ENCODE peak calls at places on chromosomes 6 and 20, in four cellular contexts. One of them, this sample, is unnamed.

GRCh38 chr6:16576391-16577368 is 184.6 kb downstream of the ATXN1 start:
- DNase-seq in foreskin fibroblast: no peak
- DNase-seq in GM10248: peak
- DNase-seq in Peyer's patch: no peak
- DNase-seq in this sample: no peak

GRCh38 chr20:17969884-17970409 is 1.1 kb downstream of the MGME1 start:
- DNase-seq in Peyer's patch: peak
- DNase-seq in foreskin fibroblast: peak
- DNase-seq in GM10248: peak
- DNase-seq in this sample: peak

GRCh38 chr6:168636147-168636982 is 195.4 kb downstream of the SMOC2 start:
- DNase-seq in GM10248: no peak
- DNase-seq in foreskin fibroblast: no peak
- DNase-seq in Peyer's patch: no peak
- DNase-seq in this sample: no peak

GRCh38 chr6:45642331-45643126 is 264.8 kb upstream of the SUPT3H start:
- DNase-seq in GM10248: no peak
- DNase-seq in Peyer's patch: no peak
- DNase-seq in foreskin fibroblast: no peak
- DNase-seq in this sample: no peak

GRCh38 chr6:82735790-82736189 is 329.9 kb downstream of the UBE3D start:
- DNase-seq in GM10248: no peak
- DNase-seq in Peyer's patch: no peak
- DNase-seq in foreskin fibroblast: no peak
- DNase-seq in this sample: no peak

GRCh38 chr20:32296412-32296811 is 19.0 kb downstream of the KIF3B start:
- DNase-seq in foreskin fibroblast: no peak
- DNase-seq in Peyer's patch: no peak
- DNase-seq in GM10248: no peak
- DNase-seq in this sample: no peak

GRCh38 chr6:75791881-75792280 is 42.8 kb downstream of the MYO6 start:
- DNase-seq in foreskin fibroblast: peak
- DNase-seq in GM10248: no peak
- DNase-seq in Peyer's patch: no peak
- DNase-seq in this sample: no peak

GRCh38 chr6:159213401-159213800 is 44.2 kb downstream of the FNDC1 start:
- DNase-seq in GM10248: no peak
- DNase-seq in Peyer's patch: no peak
- DNase-seq in foreskin fibroblast: peak
- DNase-seq in this sample: no peak

GRCh38 chr6:75210885-75211739 is 5.3 kb upstream of the COL12A1 start:
- DNase-seq in Peyer's patch: peak
- DNase-seq in GM10248: peak
- DNase-seq in foreskin fibroblast: peak
- DNase-seq in this sample: no peak

GRCh38 chr6:118586741-118587485 is 38.8 kb downstream of the PLN start:
- DNase-seq in Peyer's patch: no peak
- DNase-seq in foreskin fibroblast: no peak
- DNase-seq in GM10248: no peak
- DNase-seq in this sample: no peak

GRCh38 chr6:152380351-152380767 is 256.8 kb downstream of the SYNE1 start:
- DNase-seq in foreskin fibroblast: peak
- DNase-seq in GM10248: no peak
- DNase-seq in Peyer's patch: no peak
- DNase-seq in this sample: no peak

GRCh38 chr6:398558-399078 is 7.1 kb downstream of the IRF4 start:
- DNase-seq in foreskin fibroblast: no peak
- DNase-seq in GM10248: no peak
- DNase-seq in Peyer's patch: no peak
- DNase-seq in this sample: no peak

GRCh38 chr6:86306210-86306609 is 631.1 kb upstream of the HTR1E start:
- DNase-seq in GM10248: no peak
- DNase-seq in foreskin fibroblast: no peak
- DNase-seq in Peyer's patch: no peak
- DNase-seq in this sample: no peak

GRCh38 chr6:100617633-100618348 is 153.1 kb upstream of the SIM1 start:
- DNase-seq in GM10248: no peak
- DNase-seq in Peyer's patch: no peak
- DNase-seq in foreskin fibroblast: peak
- DNase-seq in this sample: no peak

GRCh38 chr6:93040375-93040774 is 379.0 kb downstream of the EPHA7 start:
- DNase-seq in foreskin fibroblast: no peak
- DNase-seq in Peyer's patch: no peak
- DNase-seq in GM10248: no peak
- DNase-seq in this sample: no peak

GRCh38 chr6:41649596-41649995 is 11.3 kb downstream of the MDFI start:
- DNase-seq in foreskin fibroblast: no peak
- DNase-seq in Peyer's patch: no peak
- DNase-seq in GM10248: no peak
- DNase-seq in this sample: no peak

GRCh38 chr6:5906340-5906670 is 100.4 kb downstream of the NRN1 start:
- DNase-seq in foreskin fibroblast: no peak
- DNase-seq in GM10248: no peak
- DNase-seq in Peyer's patch: no peak
- DNase-seq in this sample: no peak

GRCh38 chr6:84773431-84774173 is 9.2 kb upstream of the TBX18 start:
- DNase-seq in Peyer's patch: no peak
- DNase-seq in GM10248: no peak
- DNase-seq in foreskin fibroblast: peak
- DNase-seq in this sample: no peak

GRCh38 chr6:140909156-140909555 is 1223.6 kb upstream of the GJE1 start:
- DNase-seq in GM10248: no peak
- DNase-seq in foreskin fibroblast: peak
- DNase-seq in Peyer's patch: no peak
- DNase-seq in this sample: no peak

GRCh38 chr6:102327697-102328227 is 934.3 kb downstream of the GRIK2 start:
- DNase-seq in GM10248: no peak
- DNase-seq in Peyer's patch: no peak
- DNase-seq in foreskin fibroblast: no peak
- DNase-seq in this sample: no peak

GRCh38 chr6:83341765-83342164 is 89.1 kb downstream of the ME1 start:
- DNase-seq in GM10248: no peak
- DNase-seq in foreskin fibroblast: no peak
- DNase-seq in Peyer's patch: no peak
- DNase-seq in this sample: no peak

GRCh38 chr20:44643596-44644383 is 7.7 kb downstream of the ADA start:
- DNase-seq in Peyer's patch: peak
- DNase-seq in foreskin fibroblast: peak
- DNase-seq in GM10248: no peak
- DNase-seq in this sample: peak

GRCh38 chr6:136654086-136654485 is 103.9 kb upstream of the MAP7 start:
- DNase-seq in GM10248: no peak
- DNase-seq in Peyer's patch: no peak
- DNase-seq in foreskin fibroblast: no peak
- DNase-seq in this sample: no peak
- TF ChIP-seq CTCF in GM10248: no peak
- TF ChIP-seq CTCF in Peyer's patch: peak
- TF ChIP-seq CTCF in foreskin fibroblast: no peak
- TF ChIP-seq CTCF in this sample: no peak

GRCh38 chr6:37696841-37697735 is 595 bp downstream of the MDGA1 start:
- DNase-seq in Peyer's patch: peak
- DNase-seq in GM10248: peak
- DNase-seq in foreskin fibroblast: peak
- DNase-seq in this sample: peak

GRCh38 chr6:37696220-37696840 is 1.4 kb downstream of the MDGA1 start:
- DNase-seq in GM10248: peak
- DNase-seq in Peyer's patch: no peak
- DNase-seq in foreskin fibroblast: peak
- DNase-seq in this sample: peak

GRCh38 chr6:37700266-37700973 is 2.7 kb upstream of the MDGA1 start:
- DNase-seq in GM10248: no peak
- DNase-seq in Peyer's patch: no peak
- DNase-seq in foreskin fibroblast: no peak
- DNase-seq in this sample: no peak

GRCh38 chr6:37699138-37699766 is 1.6 kb upstream of the MDGA1 start:
- DNase-seq in Peyer's patch: peak
- DNase-seq in foreskin fibroblast: no peak
- DNase-seq in GM10248: no peak
- DNase-seq in this sample: no peak

DNA sequence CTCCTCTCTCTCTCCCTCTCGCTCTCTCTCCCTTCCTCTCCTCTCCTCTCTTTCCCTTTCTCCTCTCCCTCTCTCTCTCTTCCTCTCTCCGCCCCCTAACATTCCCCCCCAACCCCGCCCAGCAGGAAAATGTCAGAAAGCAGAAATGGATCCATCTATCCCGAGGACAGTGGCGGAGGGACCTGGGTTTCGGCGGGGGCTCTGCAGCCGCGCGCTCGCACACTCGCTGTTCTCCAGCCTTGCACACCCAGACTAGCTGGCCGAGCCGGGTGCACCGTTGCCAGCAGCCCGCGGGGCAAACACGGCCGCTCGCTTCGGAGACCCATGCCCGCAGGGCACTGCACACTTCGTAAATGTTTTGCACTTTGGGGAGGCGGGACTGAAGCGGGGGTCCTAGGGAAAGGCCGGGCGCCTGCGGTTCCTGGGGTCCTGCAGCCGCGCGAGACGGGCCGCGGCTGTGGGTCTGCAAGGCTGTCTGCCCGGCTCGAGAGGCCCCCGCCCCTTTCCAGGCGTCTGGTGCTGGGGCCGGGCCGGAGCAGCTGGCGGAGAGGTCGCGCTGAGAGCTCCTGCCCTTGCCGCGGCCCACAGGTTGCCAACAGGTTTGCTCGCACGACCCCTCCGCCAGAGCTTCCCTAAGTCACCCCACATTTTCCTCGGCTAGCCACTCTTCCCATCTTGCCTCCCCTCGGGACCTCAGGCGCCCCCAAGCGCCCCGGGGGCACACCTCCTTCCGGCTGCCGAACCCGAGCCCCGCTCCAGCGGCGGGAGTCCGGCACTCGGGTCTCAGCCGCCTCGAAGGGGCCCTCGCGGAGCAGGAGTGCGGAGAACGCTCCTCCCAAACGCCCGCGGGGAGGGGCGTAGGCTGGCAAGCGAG is 818 bp upstream of the MDGA1 start:
- DNase-seq in Peyer's patch: peak
- DNase-seq in GM10248: peak
- DNase-seq in foreskin fibroblast: peak
- DNase-seq in this sample: peak
- TF ChIP-seq CTCF in Peyer's patch: no peak
- TF ChIP-seq CTCF in GM10248: no peak
- TF ChIP-seq CTCF in foreskin fibroblast: no peak
- TF ChIP-seq CTCF in this sample: no peak

GRCh38 chr20:50545123-50545522 is 34.9 kb downstream of the PTPN1 start:
- DNase-seq in GM10248: no peak
- DNase-seq in Peyer's patch: no peak
- DNase-seq in foreskin fibroblast: no peak
- DNase-seq in this sample: no peak

GRCh38 chr20:50540620-50541605 is 30.7 kb downstream of the PTPN1 start:
- DNase-seq in GM10248: no peak
- DNase-seq in Peyer's patch: no peak
- DNase-seq in foreskin fibroblast: peak
- DNase-seq in this sample: no peak

GRCh38 chr20:50546729-50547314 is 36.6 kb downstream of the PTPN1 start:
- DNase-seq in foreskin fibroblast: no peak
- DNase-seq in GM10248: peak
- DNase-seq in Peyer's patch: peak
- DNase-seq in this sample: no peak

GRCh38 chr20:50541606-50542041 is 31.4 kb downstream of the PTPN1 start:
- DNase-seq in Peyer's patch: peak
- DNase-seq in foreskin fibroblast: no peak
- DNase-seq in GM10248: no peak
- DNase-seq in this sample: no peak

GRCh38 chr20:50543326-50543725 is 33.1 kb downstream of the PTPN1 start:
- DNase-seq in GM10248: no peak
- DNase-seq in Peyer's patch: no peak
- DNase-seq in foreskin fibroblast: no peak
- DNase-seq in this sample: no peak
- TF ChIP-seq CTCF in GM10248: no peak
- TF ChIP-seq CTCF in Peyer's patch: no peak
- TF ChIP-seq CTCF in foreskin fibroblast: no peak
- TF ChIP-seq CTCF in this sample: no peak

GRCh38 chr20:59778615-59779200 is 154.7 kb downstream of the SYCP2 start:
- DNase-seq in GM10248: no peak
- DNase-seq in foreskin fibroblast: no peak
- DNase-seq in Peyer's patch: no peak
- DNase-seq in this sample: peak
- TF ChIP-seq CTCF in GM10248: no peak
- TF ChIP-seq CTCF in foreskin fibroblast: no peak
- TF ChIP-seq CTCF in Peyer's patch: no peak
- TF ChIP-seq CTCF in this sample: no peak

DNA sequence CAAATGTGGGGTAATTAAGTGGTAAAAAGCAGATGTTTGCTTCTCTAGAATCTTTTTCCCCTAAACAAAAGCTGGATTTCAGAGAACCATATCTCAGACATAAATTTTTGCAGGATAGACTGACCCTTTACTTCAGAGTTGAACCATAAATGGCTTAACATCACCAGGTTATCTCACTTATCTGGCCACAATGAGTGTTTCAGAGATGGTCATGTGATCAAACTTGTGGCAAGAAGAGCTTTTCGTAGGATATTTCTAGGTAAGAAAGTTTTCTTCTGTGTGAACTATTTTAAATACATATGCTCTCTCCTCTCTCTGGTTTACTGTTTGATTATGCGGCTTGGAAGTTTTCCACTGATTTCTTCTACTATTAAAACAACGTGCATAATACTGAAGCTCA is 270.2 kb upstream of the TFAP2D start:
- DNase-seq in foreskin fibroblast: no peak
- DNase-seq in Peyer's patch: no peak
- DNase-seq in GM10248: no peak
- DNase-seq in this sample: no peak
- TF ChIP-seq CTCF in foreskin fibroblast: no peak
- TF ChIP-seq CTCF in Peyer's patch: no peak
- TF ChIP-seq CTCF in GM10248: no peak
- TF ChIP-seq CTCF in this sample: no peak

DNA sequence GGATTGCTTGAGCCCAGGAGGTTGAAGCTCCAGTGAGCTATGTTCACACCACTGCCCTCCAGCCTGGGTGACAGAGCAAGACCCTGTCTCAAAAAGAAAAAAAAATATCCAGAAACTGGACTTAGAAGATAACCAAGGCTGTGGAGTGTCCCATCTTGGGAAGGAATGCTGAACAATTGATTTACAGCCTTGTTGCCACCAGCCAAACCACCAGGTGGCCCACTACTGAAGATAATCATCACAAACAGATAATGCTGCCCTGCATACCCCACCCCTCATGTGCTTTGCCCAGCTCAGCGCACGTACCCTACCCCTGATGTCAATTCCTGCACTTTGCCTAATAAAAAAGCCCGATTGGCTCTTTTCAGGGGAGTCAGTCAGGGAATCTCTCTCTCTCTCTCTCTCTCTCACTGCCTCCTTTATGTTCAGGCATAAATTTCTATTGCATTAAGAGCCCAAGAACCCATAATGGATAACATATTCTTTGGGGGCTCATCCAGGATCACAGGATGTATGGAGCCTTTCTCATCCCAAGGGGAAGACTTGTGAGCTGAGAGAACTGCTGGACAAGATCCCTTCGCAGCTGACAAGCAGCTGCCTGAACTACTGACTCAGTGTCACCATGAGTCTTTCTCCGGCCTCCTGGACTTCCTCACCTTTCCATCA is 166.4 kb downstream of the CD24 start:
- DNase-seq in foreskin fibroblast: no peak
- DNase-seq in Peyer's patch: no peak
- DNase-seq in GM10248: no peak
- DNase-seq in this sample: no peak
- TF ChIP-seq CTCF in foreskin fibroblast: no peak
- TF ChIP-seq CTCF in Peyer's patch: no peak
- TF ChIP-seq CTCF in GM10248: no peak
- TF ChIP-seq CTCF in this sample: no peak

GRCh38 chr6:34235605-34236422 is 859 bp upstream of the HMGA1 start:
- DNase-seq in foreskin fibroblast: peak
- DNase-seq in GM10248: peak
- DNase-seq in Peyer's patch: peak
- DNase-seq in this sample: peak
- TF ChIP-seq CTCF in foreskin fibroblast: no peak
- TF ChIP-seq CTCF in GM10248: peak
- TF ChIP-seq CTCF in Peyer's patch: no peak
- TF ChIP-seq CTCF in this sample: peak